ENCODE peak calls at places on chromosome 1, in four cellular contexts. I is astrocyte of the cerebellum, Y is uterus, L is fibroblast of mammary gland. W is an unnamed sample.
A peak's percentile ranks its signal among the peaks of the same experiment; 100 is the strongest.

GRCh38 chr1:221543529-221544120 is 198.3 kb downstream of the DUSP10 start:
- DNase-seq in L (peak; percentile 66), I (peak; percentile 24), Y (no peak), W (no peak)

GRCh38 chr1:203771901-203772301 is 6.9 kb downstream of the LAX1 start:
- DNase-seq in Y (peak; percentile 22), L (no peak), I (no peak), W (no peak)

GRCh38 chr1:178273707-178274410 is 180.0 kb downstream of the RASAL2 start:
- DNase-seq in I (no peak), L (peak; percentile 34), Y (no peak), W (no peak)

GRCh38 chr1:204261746-204262505 is 48.1 kb upstream of the GOLT1A start:
- DNase-seq in Y (no peak), I (peak; percentile 26), L (peak; percentile 69), W (no peak)

GRCh38 chr1:78045850-78046778 is at the start of gene GIPC2:
- DNase-seq in Y (peak; percentile 25), I (no peak), L (peak; percentile 56), W (no peak)

GRCh38 chr1:37946703-37947360 is at the start of gene INPP5B:
- DNase-seq in Y (peak; percentile 83), L (peak; percentile 85), I (peak; percentile 66), W (peak; percentile 76)

GRCh38 chr1:41435570-41436178 is 48.8 kb downstream of the EDN2 start:
- DNase-seq in Y (no peak), I (no peak), L (no peak), W (peak; percentile 58)

GRCh38 chr1:192901500-192901899 is 92.7 kb downstream of the RGS2 start:
- DNase-seq in I (no peak), Y (no peak), L (no peak), W (no peak)

GRCh38 chr1:198253668-198254067 is 96.9 kb downstream of the NEK7 start:
- DNase-seq in I (no peak), L (peak; percentile 75), Y (no peak), W (no peak)

GRCh38 chr1:1582970-1583666 is 8.5 kb upstream of the SSU72 start:
- DNase-seq in L (no peak), Y (no peak), I (no peak), W (no peak)
- H3K4me3 ChIP-seq in L (no peak overlapping the region), Y (no peak overlapping the region), I (no peak overlapping the region), W (no peak overlapping the region)

GRCh38 chr1:114854693-114855320 is at the start of gene SYCP1:
- DNase-seq in Y (no peak), I (no peak), L (no peak), W (no peak)
- H3K4me3 ChIP-seq in Y (no peak within 1 kb of the TSS), I (peak within 1 kb of the TSS; percentile 22), L (no peak within 1 kb of the TSS), W (no peak within 1 kb of the TSS)

GRCh38 chr1:23403038-23403336 is 21.6 kb downstream of the TCEA3 start:
- DNase-seq in Y (peak; percentile 34), L (peak; percentile 70), I (peak; percentile 29), W (no peak)
- H3K4me3 ChIP-seq in Y (no peak overlapping the region), L (no peak overlapping the region), I (no peak overlapping the region), W (no peak overlapping the region)

GRCh38 chr1:32651461-32652073 is 559 bp downstream of the RBBP4 start:
- DNase-seq in L (no peak), I (no peak), Y (no peak), W (no peak)

GRCh38 chr1:32650752-32651460 is at the start of gene RBBP4:
- DNase-seq in Y (peak; percentile 98), L (peak; percentile 95), I (peak; percentile 92), W (peak; percentile 92)

GRCh38 chr1:32650157-32650751 is at the start of gene ZBTB8OS:
- DNase-seq in I (peak; percentile 82), L (peak; percentile 92), Y (peak; percentile 90), W (peak; percentile 95)

GRCh38 chr1:32647308-32648134 is 2.8 kb downstream of the ZBTB8OS start:
- DNase-seq in L (peak; percentile 46), Y (no peak), I (no peak), W (no peak)

DNA sequence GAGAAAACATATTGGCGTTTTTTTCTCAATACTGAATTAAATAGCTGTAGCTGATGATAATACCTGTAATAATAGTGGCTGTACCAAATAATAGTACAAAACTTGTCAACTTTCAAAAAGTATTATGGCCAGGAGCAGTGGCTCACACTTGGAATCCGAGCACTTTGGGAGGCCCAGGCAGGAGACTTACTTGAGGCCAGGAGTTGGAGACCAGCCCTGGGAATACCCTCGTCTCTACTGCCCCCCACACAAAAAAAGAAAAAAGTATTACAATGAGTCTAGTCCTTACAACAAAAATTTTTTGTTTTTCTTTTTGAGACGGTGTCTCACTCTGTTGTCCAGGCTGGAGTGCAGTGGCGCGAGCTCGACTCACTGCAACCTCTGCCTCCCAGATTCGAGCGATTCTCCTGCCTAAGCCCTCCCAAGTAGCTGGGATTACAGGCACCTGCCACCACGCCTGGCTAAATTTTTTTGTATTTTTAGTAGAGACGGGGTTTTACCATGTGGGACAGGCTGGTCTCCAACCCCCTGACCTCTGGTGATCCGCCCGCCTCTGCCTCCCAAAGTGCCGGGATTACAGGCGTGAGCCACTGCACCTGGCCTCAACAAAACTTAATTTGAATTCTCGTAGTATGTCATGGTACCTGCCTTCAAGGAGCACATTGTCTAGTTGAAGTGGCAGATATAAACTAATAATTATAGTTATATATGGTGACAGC is 1.4 kb downstream of the RBBP4 start:
- DNase-seq in L (no peak), I (no peak), Y (no peak), W (no peak)
- H3K4me3 ChIP-seq in L (peak overlapping the region; percentile 80), I (peak overlapping the region; percentile 87), Y (no peak overlapping the region), W (peak overlapping the region; percentile 85)

DNA sequence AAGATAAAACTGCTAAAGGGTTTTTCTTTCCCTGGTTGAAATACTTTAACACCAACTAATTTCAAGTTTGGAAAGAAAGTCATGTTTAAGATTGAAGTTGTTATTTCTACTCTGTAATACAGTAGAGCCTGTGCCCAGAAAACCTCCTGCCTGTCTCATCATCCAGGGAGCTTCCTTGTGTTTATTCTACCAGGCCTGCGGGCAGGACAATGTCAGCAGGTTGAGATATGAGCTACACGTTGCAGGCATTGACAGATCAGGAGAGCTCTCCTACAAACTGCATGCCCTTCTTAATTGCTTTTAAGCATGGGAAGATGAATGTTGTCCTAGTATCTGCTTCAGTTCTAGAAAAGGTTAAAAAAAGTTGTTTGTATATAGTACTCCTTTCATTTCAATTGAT is 43.1 kb upstream of the CTBS start:
- DNase-seq in Y (no peak), I (no peak), L (no peak), W (no peak)
- H3K4me3 ChIP-seq in Y (no peak overlapping the region), I (no peak overlapping the region), L (no peak overlapping the region), W (no peak overlapping the region)

W was measured in HAP-1.